ENCODE peak calls at places on chromosomes 3 and 15, in six cellular contexts. One of them, this sample, is unnamed.

GRCh38 chr15:98812711-98813441 is 164.5 kb downstream of the IGF1R start:
- DNase-seq in GM04504: no peak
- DNase-seq in foreskin melanocyte: no peak
- DNase-seq in amniotic stem cell: no peak
- DNase-seq in nucleus accumbens: no peak
- DNase-seq in OCI-LY7: no peak
- DNase-seq in this sample: no peak

GRCh38 chr3:58105196-58105595 is 97.0 kb downstream of the FLNB start:
- DNase-seq in GM04504: no peak
- DNase-seq in foreskin melanocyte: no peak
- DNase-seq in amniotic stem cell: no peak
- DNase-seq in nucleus accumbens: no peak
- DNase-seq in OCI-LY7: no peak
- DNase-seq in this sample: no peak

GRCh38 chr3:42387802-42388651 is 22.4 kb downstream of the LYZL4 start:
- DNase-seq in GM04504: no peak
- DNase-seq in foreskin melanocyte: no peak
- DNase-seq in amniotic stem cell: no peak
- DNase-seq in nucleus accumbens: no peak
- DNase-seq in OCI-LY7: peak; percentile 45
- DNase-seq in this sample: no peak

GRCh38 chr15:63043391-63044076 is 987 bp downstream of the TPM1 start:
- DNase-seq in GM04504: no peak
- DNase-seq in foreskin melanocyte: no peak
- DNase-seq in amniotic stem cell: no peak
- DNase-seq in nucleus accumbens: no peak
- DNase-seq in OCI-LY7: no peak
- DNase-seq in this sample: no peak

GRCh38 chr15:51303462-51303861 is 34.9 kb downstream of the CYP19A1 start:
- DNase-seq in GM04504: no peak
- DNase-seq in foreskin melanocyte: no peak
- DNase-seq in amniotic stem cell: no peak
- DNase-seq in nucleus accumbens: no peak
- DNase-seq in OCI-LY7: no peak
- DNase-seq in this sample: no peak

GRCh38 chr15:57743424-57743823 is 36.9 kb downstream of the POLR2M start:
- DNase-seq in GM04504: no peak
- DNase-seq in foreskin melanocyte: no peak
- DNase-seq in amniotic stem cell: no peak
- DNase-seq in nucleus accumbens: no peak
- DNase-seq in OCI-LY7: peak; percentile 4
- DNase-seq in this sample: no peak

GRCh38 chr15:60520825-60521368 is 42.0 kb upstream of the ICE2 start:
- DNase-seq in GM04504: no peak
- DNase-seq in foreskin melanocyte: peak; percentile 30
- DNase-seq in amniotic stem cell: peak; percentile 54
- DNase-seq in nucleus accumbens: no peak
- DNase-seq in OCI-LY7: peak; percentile 73
- DNase-seq in this sample: peak; percentile 5

GRCh38 chr3:36893137-36893557 is 51.7 kb downstream of the TRANK1 start:
- DNase-seq in GM04504: no peak
- DNase-seq in foreskin melanocyte: peak; percentile 72
- DNase-seq in amniotic stem cell: no peak
- DNase-seq in nucleus accumbens: no peak
- DNase-seq in OCI-LY7: peak; percentile 79
- DNase-seq in this sample: no peak

GRCh38 chr15:48090666-48091065 is 30.1 kb upstream of the SLC24A5 start:
- DNase-seq in GM04504: no peak
- DNase-seq in foreskin melanocyte: no peak
- DNase-seq in amniotic stem cell: no peak
- DNase-seq in nucleus accumbens: no peak
- DNase-seq in OCI-LY7: no peak
- DNase-seq in this sample: no peak

GRCh38 chr3:153756816-153757215 is 364.4 kb upstream of the ARHGEF26 start:
- DNase-seq in GM04504: no peak
- DNase-seq in foreskin melanocyte: no peak
- DNase-seq in amniotic stem cell: peak; percentile 19
- DNase-seq in nucleus accumbens: no peak
- DNase-seq in OCI-LY7: no peak
- DNase-seq in this sample: no peak

GRCh38 chr3:129276385-129276784 is 2.3 kb upstream of the HMCES start:
- DNase-seq in GM04504: no peak
- DNase-seq in foreskin melanocyte: no peak
- DNase-seq in amniotic stem cell: no peak
- DNase-seq in nucleus accumbens: no peak
- DNase-seq in OCI-LY7: peak; percentile 99
- DNase-seq in this sample: no peak

GRCh38 chr15:32029862-32030781 is at the start of gene CHRNA7:
- DNase-seq in GM04504: no peak
- DNase-seq in foreskin melanocyte: no peak
- DNase-seq in amniotic stem cell: peak; percentile 19
- DNase-seq in nucleus accumbens: peak; percentile 40
- DNase-seq in OCI-LY7: peak; percentile 19
- DNase-seq in this sample: peak; percentile 27

GRCh38 chr15:68383161-68384074 is 48.5 kb downstream of the ITGA11 start:
- DNase-seq in GM04504: no peak
- DNase-seq in foreskin melanocyte: peak; percentile 56
- DNase-seq in amniotic stem cell: no peak
- DNase-seq in nucleus accumbens: no peak
- DNase-seq in OCI-LY7: peak; percentile 63
- DNase-seq in this sample: no peak

GRCh38 chr3:178059124-178059523 is 477.1 kb upstream of the KCNMB2 start:
- DNase-seq in GM04504: no peak
- DNase-seq in foreskin melanocyte: no peak
- DNase-seq in amniotic stem cell: no peak
- DNase-seq in nucleus accumbens: no peak
- DNase-seq in OCI-LY7: no peak
- DNase-seq in this sample: no peak

GRCh38 chr15:77042955-77043920 is 27.7 kb downstream of the TSPAN3 start:
- DNase-seq in GM04504: no peak
- DNase-seq in foreskin melanocyte: no peak
- DNase-seq in amniotic stem cell: no peak
- DNase-seq in nucleus accumbens: no peak
- DNase-seq in OCI-LY7: no peak
- DNase-seq in this sample: no peak

GRCh38 chr15:39625856-39626255 is 45.0 kb downstream of the THBS1 start:
- DNase-seq in GM04504: no peak
- DNase-seq in foreskin melanocyte: no peak
- DNase-seq in amniotic stem cell: no peak
- DNase-seq in nucleus accumbens: no peak
- DNase-seq in OCI-LY7: no peak
- DNase-seq in this sample: no peak

GRCh38 chr3:59189561-59190338 is 139.9 kb upstream of the CFAP20DC start:
- DNase-seq in GM04504: no peak
- DNase-seq in foreskin melanocyte: no peak
- DNase-seq in amniotic stem cell: no peak
- DNase-seq in nucleus accumbens: no peak
- DNase-seq in OCI-LY7: no peak
- DNase-seq in this sample: no peak

GRCh38 chr3:140699516-140700231 is 21.8 kb downstream of the TRIM42 start:
- DNase-seq in GM04504: no peak
- DNase-seq in foreskin melanocyte: no peak
- DNase-seq in amniotic stem cell: no peak
- DNase-seq in nucleus accumbens: no peak
- DNase-seq in OCI-LY7: no peak
- DNase-seq in this sample: no peak

GRCh38 chr3:116614795-116615362 is 94.7 kb upstream of the TUSC7 start:
- DNase-seq in GM04504: no peak
- DNase-seq in foreskin melanocyte: peak; percentile 21
- DNase-seq in amniotic stem cell: no peak
- DNase-seq in nucleus accumbens: no peak
- DNase-seq in OCI-LY7: peak; percentile 2
- DNase-seq in this sample: peak; percentile 17

GRCh38 chr3:196192036-196193001 is 18.9 kb downstream of the ZDHHC19 start:
- DNase-seq in GM04504: no peak
- DNase-seq in foreskin melanocyte: no peak
- DNase-seq in amniotic stem cell: no peak
- DNase-seq in nucleus accumbens: no peak
- DNase-seq in OCI-LY7: peak; percentile 38
- DNase-seq in this sample: no peak

GRCh38 chr3:135895106-135895733 is 70.3 kb upstream of the PPP2R3A start:
- DNase-seq in GM04504: peak; percentile 55
- DNase-seq in foreskin melanocyte: peak; percentile 52
- DNase-seq in amniotic stem cell: peak; percentile 72
- DNase-seq in nucleus accumbens: peak; percentile 8
- DNase-seq in OCI-LY7: peak; percentile 53
- DNase-seq in this sample: peak; percentile 51

GRCh38 chr15:85800460-85801123 is 5.9 kb upstream of the KLHL25 start:
- DNase-seq in GM04504: no peak
- DNase-seq in foreskin melanocyte: no peak
- DNase-seq in amniotic stem cell: no peak
- DNase-seq in nucleus accumbens: no peak
- DNase-seq in OCI-LY7: peak; percentile 22
- DNase-seq in this sample: no peak

GRCh38 chr3:168812234-168812633 is 716.5 kb upstream of the GOLIM4 start:
- DNase-seq in GM04504: no peak
- DNase-seq in foreskin melanocyte: no peak
- DNase-seq in amniotic stem cell: no peak
- DNase-seq in nucleus accumbens: no peak
- DNase-seq in OCI-LY7: no peak
- DNase-seq in this sample: no peak

GRCh38 chr3:147113293-147114045 is 292.9 kb downstream of the ZIC4 start:
- DNase-seq in GM04504: peak; percentile 79
- DNase-seq in foreskin melanocyte: peak; percentile 83
- DNase-seq in amniotic stem cell: peak; percentile 70
- DNase-seq in nucleus accumbens: no peak
- DNase-seq in OCI-LY7: no peak
- DNase-seq in this sample: no peak

GRCh38 chr15:69302929-69303328 is 4.2 kb downstream of the PAQR5 start:
- DNase-seq in GM04504: no peak
- DNase-seq in foreskin melanocyte: no peak
- DNase-seq in amniotic stem cell: no peak
- DNase-seq in nucleus accumbens: no peak
- DNase-seq in OCI-LY7: no peak
- DNase-seq in this sample: no peak

GRCh38 chr3:147298511-147298982 is 107.8 kb downstream of the ZIC4 start:
- DNase-seq in GM04504: peak; percentile 96
- DNase-seq in foreskin melanocyte: peak; percentile 25
- DNase-seq in amniotic stem cell: peak; percentile 97
- DNase-seq in nucleus accumbens: no peak
- DNase-seq in OCI-LY7: no peak
- DNase-seq in this sample: no peak

GRCh38 chr3:196432137-196432879 is at the start of gene UBXN7:
- DNase-seq in GM04504: peak; percentile 85
- DNase-seq in foreskin melanocyte: peak; percentile 89
- DNase-seq in amniotic stem cell: peak; percentile 91
- DNase-seq in nucleus accumbens: peak; percentile 87
- DNase-seq in OCI-LY7: peak; percentile 94
- DNase-seq in this sample: peak; percentile 94

GRCh38 chr3:133699903-133700302 is 38.2 kb upstream of the TOPBP1 start:
- DNase-seq in GM04504: no peak
- DNase-seq in foreskin melanocyte: no peak
- DNase-seq in amniotic stem cell: no peak
- DNase-seq in nucleus accumbens: no peak
- DNase-seq in OCI-LY7: no peak
- DNase-seq in this sample: no peak

GRCh38 chr15:69790632-69791031 is 307.1 kb downstream of the TLE3 start:
- DNase-seq in GM04504: no peak
- DNase-seq in foreskin melanocyte: no peak
- DNase-seq in amniotic stem cell: no peak
- DNase-seq in nucleus accumbens: no peak
- DNase-seq in OCI-LY7: no peak
- DNase-seq in this sample: no peak

GRCh38 chr3:116394365-116394764 is 50.9 kb downstream of the LSAMP start:
- DNase-seq in GM04504: no peak
- DNase-seq in foreskin melanocyte: no peak
- DNase-seq in amniotic stem cell: no peak
- DNase-seq in nucleus accumbens: no peak
- DNase-seq in OCI-LY7: no peak
- DNase-seq in this sample: peak; percentile 93

GRCh38 chr3:40024526-40024925 is 215.1 kb downstream of the MYRIP start:
- DNase-seq in GM04504: no peak
- DNase-seq in foreskin melanocyte: no peak
- DNase-seq in amniotic stem cell: no peak
- DNase-seq in nucleus accumbens: no peak
- DNase-seq in OCI-LY7: no peak
- DNase-seq in this sample: no peak

This sample was measured in DMS 273 treated with DMSO at 0.1 percent for 48 hours.